ENCODE peak calls at places on chromosome 9, in four cellular contexts. J is A549, K is endothelial cell of umbilical vein, F is prostate gland. D is an unnamed sample.
A peak's percentile ranks its signal among the peaks of the same experiment; 100 is the strongest.

GRCh38 chr9:128863647-128864046 is 18.1 kb downstream of the KYAT1 start:
- DNase-seq in J (peak; percentile 78), F (no peak), K (peak; percentile 69), D (peak; percentile 88)

GRCh38 chr9:69601698-69602097 is 70.5 kb downstream of the APBA1 start:
- DNase-seq in J (no peak), K (peak; percentile 75), F (no peak), D (no peak)

GRCh38 chr9:119004618-119004990 is 364.6 kb downstream of the BRINP1 start:
- DNase-seq in F (peak; percentile 31), J (no peak), K (no peak), D (peak; percentile 90)

GRCh38 chr9:128553695-128554094 is 1.3 kb downstream of the SPTAN1 start:
- DNase-seq in J (no peak), K (peak; percentile 56), F (no peak), D (no peak)

GRCh38 chr9:126301985-126302603 is 24.5 kb upstream of the MVB12B start:
- DNase-seq in K (peak; percentile 68), J (peak; percentile 75), F (peak; percentile 56), D (no peak)

GRCh38 chr9:127557466-127557869 is 54.6 kb upstream of the STXBP1 start:
- DNase-seq in J (no peak), K (no peak), F (no peak), D (no peak)

GRCh38 chr9:33151007-33151557 is 16.1 kb downstream of the B4GALT1 start:
- DNase-seq in J (no peak), F (no peak), K (peak; percentile 86), D (peak; percentile 87)

GRCh38 chr9:128607642-128608350 is 48.9 kb downstream of the DYNC2I2 start:
- DNase-seq in F (peak; percentile 95), K (no peak), J (no peak), D (peak; percentile 96)

GRCh38 chr9:127847155-127847463 is 7.3 kb downstream of the ENG start:
- DNase-seq in J (no peak), F (no peak), K (peak; percentile 80), D (no peak)

GRCh38 chr9:101465330-101465915 is 29.8 kb upstream of the ALDOB start:
- DNase-seq in F (peak; percentile 71), J (peak; percentile 36), K (peak; percentile 23), D (no peak)

GRCh38 chr9:34253460-34253837 is 74.6 kb downstream of the UBAP1 start:
- DNase-seq in F (no peak), J (no peak), K (no peak), D (peak; percentile 77)

GRCh38 chr9:96021616-96022444 is 146.3 kb downstream of the ERCC6L2 start:
- DNase-seq in F (no peak), K (no peak), J (no peak), D (no peak)

GRCh38 chr9:7721291-7721690 is 78.3 kb downstream of the DMAC1 start:
- DNase-seq in J (no peak), K (no peak), F (no peak), D (no peak)

GRCh38 chr9:91379461-91379860 is 17.7 kb upstream of the AUH start:
- DNase-seq in K (peak; percentile 10), F (no peak), J (no peak), D (no peak)

GRCh38 chr9:76138360-76138759 is 247.9 kb downstream of the PCSK5 start:
- DNase-seq in K (no peak), F (no peak), J (no peak), D (no peak)

GRCh38 chr9:81776834-81777233 is 87.5 kb upstream of the TLE1 start:
- DNase-seq in J (no peak), F (no peak), K (no peak), D (no peak)

GRCh38 chr9:135650408-135650807 is 11.1 kb upstream of the GLT6D1 start:
- DNase-seq in K (no peak), J (no peak), F (no peak), D (no peak)
- TF ChIP-seq POLR2A in K (no peak), J (peak; percentile 29), F (no peak), D (no peak)

GRCh38 chr9:4739587-4740372 is 1.2 kb downstream of the AK3 start:
- DNase-seq in K (no peak), J (no peak), F (no peak), D (no peak)

GRCh38 chr9:4740623-4741364 is at the start of gene AK3:
- DNase-seq in F (peak; percentile 89), K (peak; percentile 85), J (peak; percentile 89), D (peak; percentile 95)

GRCh38 chr9:4742246-4742645 is 1.2 kb upstream of the AK3 start:
- DNase-seq in J (no peak), K (no peak), F (no peak), D (no peak)

GRCh38 chr9:4740373-4740622 is 704 bp downstream of the AK3 start:
- DNase-seq in K (peak; percentile 60), F (no peak), J (no peak), D (no peak)

GRCh38 chr9:4741365-4742031 is 496 bp upstream of the AK3 start:
- DNase-seq in F (peak; percentile 38), K (peak; percentile 27), J (peak; percentile 32), D (peak; percentile 74)
- TF ChIP-seq POLR2A in F (no peak), K (peak; percentile 2), J (no peak), D (no peak)

DNA sequence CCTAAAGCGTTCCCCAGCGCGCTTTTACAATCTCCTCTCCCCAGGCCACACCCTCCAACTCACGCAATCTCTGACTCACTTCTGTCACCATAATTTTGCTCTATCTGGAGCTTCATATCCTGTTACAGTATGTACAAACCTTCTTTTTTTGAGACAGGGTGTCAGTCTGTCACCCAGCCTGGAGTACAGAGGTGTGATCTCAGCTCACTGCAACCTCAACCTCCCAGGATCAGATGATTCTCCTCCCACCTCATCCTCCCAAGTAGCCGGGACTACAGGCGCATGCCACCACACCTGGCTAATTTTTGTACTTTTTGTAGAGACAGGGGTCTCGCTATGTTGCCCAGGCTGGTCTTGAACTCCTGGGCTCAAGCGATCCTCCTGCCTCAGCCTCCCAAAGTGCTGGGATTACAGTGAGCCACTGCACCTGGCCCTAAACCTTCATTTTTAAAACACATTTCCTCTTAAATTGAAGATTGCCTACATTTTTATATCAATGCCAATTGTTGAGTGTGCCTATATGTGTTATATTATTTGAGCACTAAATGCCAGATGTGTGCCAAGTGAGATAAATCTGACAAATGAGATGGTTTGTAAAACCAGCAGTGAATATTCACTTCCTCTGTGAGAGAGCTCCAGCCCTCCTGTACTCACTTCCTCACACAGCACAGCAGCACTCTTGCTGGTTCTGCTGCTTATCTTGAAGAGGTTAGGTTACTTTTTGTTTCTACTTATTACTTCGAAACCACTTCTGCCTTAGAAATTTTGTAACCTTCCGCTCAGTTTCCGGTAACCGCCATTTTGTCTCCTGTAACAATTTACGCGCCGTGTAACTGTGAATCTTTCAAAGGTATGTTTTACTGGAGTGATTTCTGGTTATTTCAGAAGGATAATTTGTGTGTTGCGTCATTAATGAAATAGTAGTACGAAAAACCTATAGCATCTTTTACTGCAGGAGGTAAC is 57.9 kb downstream of the DOCK8 start:
- DNase-seq in K (no peak), F (no peak), J (no peak), D (no peak)
- TF ChIP-seq POLR2A in K (no peak), F (no peak), J (no peak), D (no peak)

GRCh38 chr9:79131375-79131774 is 440.4 kb upstream of the TLE4 start:
- DNase-seq in J (no peak), K (no peak), F (no peak), D (no peak)

GRCh38 chr9:79134654-79135053 is 437.1 kb upstream of the TLE4 start:
- DNase-seq in K (peak; percentile 50), F (no peak), J (no peak), D (no peak)

GRCh38 chr9:79127661-79128060 is 444.1 kb upstream of the TLE4 start:
- DNase-seq in K (no peak), J (no peak), F (no peak), D (no peak)

GRCh38 chr9:79131876-79132377 is 439.8 kb upstream of the TLE4 start:
- DNase-seq in J (no peak), F (no peak), K (no peak), D (no peak)

GRCh38 chr9:79129865-79130480 is 441.8 kb upstream of the TLE4 start:
- DNase-seq in J (peak; percentile 26), K (peak; percentile 58), F (peak; percentile 61), D (no peak)
- TF ChIP-seq POLR2A in J (no peak), K (no peak), F (no peak), D (no peak)